ENCODE peak calls at places on chromosome 17, in six cellular contexts. One of them, this sample, is unnamed.
A peak's percentile ranks its signal among the peaks of the same experiment; 100 is the strongest.

GRCh38 chr17:17750881-17751280 is 69.6 kb downstream of the RAI1 start:
- DNase-seq in HepG2: no peak
- DNase-seq in K562: no peak
- DNase-seq in GM12878: peak; percentile 47
- DNase-seq in SK-N-SH: no peak
- DNase-seq in H1: no peak
- DNase-seq in this sample: peak; percentile 79

GRCh38 chr17:9151091-9151490 is 129.8 kb downstream of the NTN1 start:
- DNase-seq in HepG2: peak; percentile 77
- DNase-seq in K562: no peak
- DNase-seq in GM12878: no peak
- DNase-seq in SK-N-SH: no peak
- DNase-seq in H1: no peak
- DNase-seq in this sample: no peak

GRCh38 chr17:31279401-31279800 is 17.6 kb downstream of the OMG start:
- DNase-seq in HepG2: no peak
- DNase-seq in K562: no peak
- DNase-seq in GM12878: no peak
- DNase-seq in SK-N-SH: no peak
- DNase-seq in H1: no peak
- DNase-seq in this sample: no peak

GRCh38 chr17:29710891-29711418 is 88.2 kb upstream of the CORO6 start:
- DNase-seq in HepG2: peak; percentile 35
- DNase-seq in K562: peak; percentile 82
- DNase-seq in GM12878: no peak
- DNase-seq in SK-N-SH: peak; percentile 85
- DNase-seq in H1: no peak
- DNase-seq in this sample: no peak

GRCh38 chr17:73514146-73514863 is 129.9 kb downstream of the SDK2 start:
- DNase-seq in HepG2: no peak
- DNase-seq in K562: no peak
- DNase-seq in GM12878: no peak
- DNase-seq in SK-N-SH: no peak
- DNase-seq in H1: no peak
- DNase-seq in this sample: no peak

GRCh38 chr17:44908761-44909326 is 6.5 kb downstream of the GFAP start:
- DNase-seq in HepG2: no peak
- DNase-seq in K562: no peak
- DNase-seq in GM12878: no peak
- DNase-seq in SK-N-SH: no peak
- DNase-seq in H1: no peak
- DNase-seq in this sample: no peak

GRCh38 chr17:61700252-61700651 is 109.2 kb upstream of the NACA2 start:
- DNase-seq in HepG2: no peak
- DNase-seq in K562: no peak
- DNase-seq in GM12878: no peak
- DNase-seq in SK-N-SH: no peak
- DNase-seq in H1: no peak
- DNase-seq in this sample: no peak

GRCh38 chr17:3904486-3904885 is 11.6 kb upstream of the CAMKK1 start:
- DNase-seq in HepG2: no peak
- DNase-seq in K562: no peak
- DNase-seq in GM12878: no peak
- DNase-seq in SK-N-SH: no peak
- DNase-seq in H1: no peak
- DNase-seq in this sample: no peak

GRCh38 chr17:63700528-63701441 is 860 bp upstream of the LIMD2 start:
- DNase-seq in HepG2: no peak
- DNase-seq in K562: no peak
- DNase-seq in GM12878: no peak
- DNase-seq in SK-N-SH: peak; percentile 97
- DNase-seq in H1: peak; percentile 72
- DNase-seq in this sample: no peak

GRCh38 chr17:63703029-63703428 is 3.1 kb upstream of the LIMD2 start:
- DNase-seq in HepG2: no peak
- DNase-seq in K562: no peak
- DNase-seq in GM12878: no peak
- DNase-seq in SK-N-SH: no peak
- DNase-seq in H1: no peak
- DNase-seq in this sample: no peak

GRCh38 chr17:63701477-63702222 is 1.7 kb upstream of the LIMD2 start:
- DNase-seq in HepG2: no peak
- DNase-seq in K562: peak; percentile 37
- DNase-seq in GM12878: no peak
- DNase-seq in SK-N-SH: no peak
- DNase-seq in H1: no peak
- DNase-seq in this sample: no peak

GRCh38 chr17:63702616-63703015 is 2.7 kb upstream of the LIMD2 start:
- DNase-seq in HepG2: no peak
- DNase-seq in K562: no peak
- DNase-seq in GM12878: no peak
- DNase-seq in SK-N-SH: no peak
- DNase-seq in H1: no peak
- DNase-seq in this sample: no peak

DNA sequence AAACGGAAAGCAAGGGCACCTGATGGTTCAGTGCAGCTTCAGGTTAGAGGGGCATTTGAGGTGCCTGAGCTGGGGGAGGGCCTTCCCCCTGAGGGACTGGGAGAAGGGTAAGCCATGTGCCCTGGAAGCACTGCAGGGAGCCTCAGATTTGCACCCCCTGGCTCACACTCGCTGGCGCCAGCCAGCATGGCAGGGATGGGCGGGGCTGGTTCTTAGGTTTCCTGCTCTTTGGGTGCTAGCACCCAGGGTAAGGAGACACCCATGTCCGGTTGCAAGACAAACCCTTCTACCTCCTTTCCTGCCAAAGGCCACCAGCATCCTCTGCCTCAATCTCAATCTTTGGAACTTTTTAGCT is 2.3 kb upstream of the LIMD2 start:
- DNase-seq in HepG2: no peak
- DNase-seq in K562: no peak
- DNase-seq in GM12878: no peak
- DNase-seq in SK-N-SH: no peak
- DNase-seq in H1: no peak
- DNase-seq in this sample: no peak
- TF ChIP-seq GABPA in HepG2: no peak
- TF ChIP-seq GABPA in K562: no peak
- TF ChIP-seq GABPA in GM12878: no peak
- TF ChIP-seq GABPA in SK-N-SH: no peak
- TF ChIP-seq GABPA in H1: no peak
- TF ChIP-seq GABPA in this sample: no peak

GRCh38 chr17:33243732-33244131 is 49.4 kb downstream of the ASIC2 start:
- DNase-seq in HepG2: no peak
- DNase-seq in K562: no peak
- DNase-seq in GM12878: no peak
- DNase-seq in SK-N-SH: no peak
- DNase-seq in H1: no peak
- DNase-seq in this sample: no peak
- TF ChIP-seq GABPA in HepG2: no peak
- TF ChIP-seq GABPA in K562: no peak
- TF ChIP-seq GABPA in GM12878: no peak
- TF ChIP-seq GABPA in SK-N-SH: no peak
- TF ChIP-seq GABPA in H1: no peak
- TF ChIP-seq GABPA in this sample: no peak

GRCh38 chr17:75020331-75021110 is 8.1 kb downstream of the MRPL58 start:
- DNase-seq in HepG2: no peak
- DNase-seq in K562: no peak
- DNase-seq in GM12878: no peak
- DNase-seq in SK-N-SH: no peak
- DNase-seq in H1: no peak
- DNase-seq in this sample: no peak
- TF ChIP-seq GABPA in HepG2: no peak
- TF ChIP-seq GABPA in K562: no peak
- TF ChIP-seq GABPA in GM12878: no peak
- TF ChIP-seq GABPA in SK-N-SH: no peak
- TF ChIP-seq GABPA in H1: no peak
- TF ChIP-seq GABPA in this sample: no peak

GRCh38 chr17:58680038-58680369 is 11.8 kb downstream of the TEX14 start:
- DNase-seq in HepG2: no peak
- DNase-seq in K562: no peak
- DNase-seq in GM12878: no peak
- DNase-seq in SK-N-SH: no peak
- DNase-seq in H1: no peak
- DNase-seq in this sample: no peak
- TF ChIP-seq GABPA in HepG2: no peak
- TF ChIP-seq GABPA in K562: no peak
- TF ChIP-seq GABPA in GM12878: no peak
- TF ChIP-seq GABPA in SK-N-SH: no peak
- TF ChIP-seq GABPA in H1: no peak
- TF ChIP-seq GABPA in this sample: no peak

GRCh38 chr17:57645950-57646686 is 99.0 kb downstream of the CCDC182 start:
- DNase-seq in HepG2: no peak
- DNase-seq in K562: no peak
- DNase-seq in GM12878: no peak
- DNase-seq in SK-N-SH: no peak
- DNase-seq in H1: no peak
- DNase-seq in this sample: peak; percentile 77
- TF ChIP-seq GABPA in HepG2: no peak
- TF ChIP-seq GABPA in K562: no peak
- TF ChIP-seq GABPA in GM12878: no peak
- TF ChIP-seq GABPA in SK-N-SH: no peak
- TF ChIP-seq GABPA in H1: no peak
- TF ChIP-seq GABPA in this sample: no peak

GRCh38 chr17:11240841-11241610 is at the start of gene SHISA6:
- DNase-seq in HepG2: no peak
- DNase-seq in K562: no peak
- DNase-seq in GM12878: no peak
- DNase-seq in SK-N-SH: peak; percentile 50
- DNase-seq in H1: peak; percentile 73
- DNase-seq in this sample: no peak

GRCh38 chr17:11240041-11240801 is 792 bp upstream of the SHISA6 start:
- DNase-seq in HepG2: no peak
- DNase-seq in K562: no peak
- DNase-seq in GM12878: no peak
- DNase-seq in SK-N-SH: peak; percentile 54
- DNase-seq in H1: peak; percentile 61
- DNase-seq in this sample: no peak

GRCh38 chr17:11241611-11242226 is 706 bp downstream of the SHISA6 start:
- DNase-seq in HepG2: no peak
- DNase-seq in K562: no peak
- DNase-seq in GM12878: no peak
- DNase-seq in SK-N-SH: peak; percentile 22
- DNase-seq in H1: peak; percentile 63
- DNase-seq in this sample: no peak

GRCh38 chr17:11238710-11239109 is 2.3 kb upstream of the SHISA6 start:
- DNase-seq in HepG2: no peak
- DNase-seq in K562: no peak
- DNase-seq in GM12878: no peak
- DNase-seq in SK-N-SH: no peak
- DNase-seq in H1: no peak
- DNase-seq in this sample: no peak

DNA sequence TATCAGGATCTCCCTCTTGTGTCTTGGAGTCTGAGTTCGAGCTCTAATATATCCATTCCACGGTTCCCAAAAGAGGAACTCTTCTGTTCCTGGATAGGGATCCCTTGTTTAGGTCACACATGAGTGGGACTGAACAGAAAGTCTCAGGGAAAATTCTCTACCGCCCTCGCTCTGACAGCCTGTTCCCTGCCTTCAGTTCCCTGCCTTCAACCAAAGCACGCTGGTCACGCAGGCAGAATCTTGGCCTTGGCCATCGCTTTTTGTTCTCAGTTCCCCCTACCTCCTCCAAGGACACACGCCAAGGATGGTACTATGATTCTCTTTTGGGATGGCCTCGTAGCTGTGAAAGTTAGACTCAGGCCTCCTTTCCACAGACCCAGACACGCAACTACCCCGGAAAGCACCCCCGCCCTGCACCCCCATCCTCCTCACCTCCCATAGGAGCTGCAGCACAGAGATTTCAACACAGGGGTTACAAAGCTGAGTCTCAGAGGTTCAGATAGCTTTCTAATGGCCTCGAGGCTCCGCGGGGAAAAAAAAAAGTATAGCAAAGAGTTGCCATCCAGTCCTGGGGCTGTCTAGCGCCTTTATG is 1.5 kb upstream of the SHISA6 start:
- DNase-seq in HepG2: no peak
- DNase-seq in K562: no peak
- DNase-seq in GM12878: no peak
- DNase-seq in SK-N-SH: no peak
- DNase-seq in H1: no peak
- DNase-seq in this sample: no peak
- TF ChIP-seq GABPA in HepG2: no peak
- TF ChIP-seq GABPA in K562: no peak
- TF ChIP-seq GABPA in GM12878: no peak
- TF ChIP-seq GABPA in SK-N-SH: no peak
- TF ChIP-seq GABPA in H1: no peak
- TF ChIP-seq GABPA in this sample: no peak

DNA sequence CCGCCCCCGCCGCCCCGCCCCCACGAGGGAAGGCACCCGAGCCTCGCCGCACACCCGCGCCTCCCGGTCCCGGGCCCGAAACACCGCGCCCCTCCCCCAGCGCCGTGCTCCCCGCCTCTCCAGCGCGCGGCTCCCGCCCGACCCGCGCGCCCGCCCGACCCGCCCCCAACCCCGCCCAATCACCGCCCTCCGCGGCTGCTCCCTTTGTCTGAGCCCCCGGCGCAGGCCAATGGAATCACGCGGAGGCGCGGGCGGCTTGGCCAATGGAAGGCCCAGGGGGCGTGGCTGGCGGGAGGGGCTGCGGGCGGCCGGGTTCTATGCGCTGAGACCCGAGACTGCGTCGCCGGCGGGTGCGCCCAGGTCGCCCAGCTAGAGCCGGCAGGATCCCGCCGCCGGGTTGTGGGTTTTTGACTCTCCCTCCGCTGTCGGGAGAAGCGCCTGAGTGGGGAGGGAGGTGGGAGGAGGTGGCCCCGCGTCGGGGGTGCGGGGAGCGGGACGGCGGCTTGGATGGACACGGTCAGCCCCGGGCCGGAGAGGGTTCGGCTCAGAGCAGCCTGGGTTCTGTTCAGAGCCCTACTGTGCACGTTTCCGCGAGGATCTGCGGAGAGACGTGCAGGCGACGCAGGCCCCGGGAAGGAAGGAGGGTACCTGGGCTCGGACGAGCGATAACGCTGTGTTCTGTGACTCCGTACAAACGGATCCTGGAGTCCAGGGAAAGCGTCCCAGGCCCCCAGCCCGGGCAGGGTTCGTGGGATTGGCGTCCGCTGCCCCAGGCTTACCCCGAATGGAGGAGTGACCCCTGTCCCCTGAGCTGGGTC is 49.0 kb upstream of the BAHCC1 start:
- DNase-seq in HepG2: peak; percentile 96
- DNase-seq in K562: peak; percentile 98
- DNase-seq in GM12878: peak; percentile 45
- DNase-seq in SK-N-SH: peak; percentile 100
- DNase-seq in H1: peak; percentile 98
- DNase-seq in this sample: peak; percentile 95
- TF ChIP-seq GABPA in HepG2: no peak
- TF ChIP-seq GABPA in K562: no peak
- TF ChIP-seq GABPA in GM12878: no peak
- TF ChIP-seq GABPA in SK-N-SH: no peak
- TF ChIP-seq GABPA in H1: no peak
- TF ChIP-seq GABPA in this sample: no peak

DNA sequence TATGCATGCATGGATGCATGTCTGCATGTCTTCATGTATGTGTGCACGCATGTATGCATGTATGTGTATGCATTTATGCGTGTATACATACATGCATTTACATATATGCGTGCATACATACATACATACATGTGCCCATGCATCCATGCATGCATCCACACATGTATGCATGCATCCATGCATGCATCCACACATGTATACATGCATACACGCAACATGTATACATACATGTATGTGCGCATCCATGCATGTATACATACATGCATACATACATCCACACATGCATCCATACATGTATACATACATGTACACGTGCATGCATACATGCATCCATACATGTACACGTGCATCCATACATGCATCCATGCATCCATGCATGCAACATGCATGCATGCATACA is 29.8 kb upstream of the DLX3 start:
- DNase-seq in HepG2: no peak
- DNase-seq in K562: no peak
- DNase-seq in GM12878: no peak
- DNase-seq in SK-N-SH: no peak
- DNase-seq in H1: no peak
- DNase-seq in this sample: no peak
- TF ChIP-seq GABPA in HepG2: no peak
- TF ChIP-seq GABPA in K562: no peak
- TF ChIP-seq GABPA in GM12878: no peak
- TF ChIP-seq GABPA in SK-N-SH: no peak
- TF ChIP-seq GABPA in H1: no peak
- TF ChIP-seq GABPA in this sample: no peak

This sample was measured in HL-60.